ENCODE peak calls at places on chromosomes 5 and 9, in six cellular contexts. U is H54, R is endodermal cell, G is ELF-1, Z is B cell, T is HEK293T. C is an unnamed sample.

GRCh38 chr9:108186996-108187395 is 668.8 kb downstream of the ACTL7B start:
- DNase-seq in U (no peak), R (no peak), G (no peak), Z (no peak), T (no peak), C (no peak)

GRCh38 chr5:36928947-36929346 is 52.4 kb downstream of the NIPBL start:
- DNase-seq in U (peak), R (no peak), G (no peak), Z (no peak), T (no peak), C (no peak)

GRCh38 chr5:133735346-133735745 is 123.0 kb upstream of the FSTL4 start:
- DNase-seq in U (no peak), R (no peak), G (peak), Z (no peak), T (no peak), C (no peak)

GRCh38 chr5:157198277-157199058 is 17.8 kb downstream of the ITK start:
- DNase-seq in U (no peak), R (no peak), G (no peak), Z (no peak), T (no peak), C (no peak)

GRCh38 chr5:170312666-170313065 is 15.1 kb upstream of the LCP2 start:
- DNase-seq in U (no peak), R (no peak), G (peak), Z (no peak), T (no peak), C (no peak)

GRCh38 chr9:113597390-113598241 is 134.1 kb downstream of the RGS3 start:
- DNase-seq in U (no peak), R (no peak), G (no peak), Z (no peak), T (no peak), C (no peak)

GRCh38 chr9:91771864-91772263 is 178.2 kb downstream of the ROR2 start:
- DNase-seq in U (no peak), R (no peak), G (no peak), Z (no peak), T (no peak), C (no peak)

GRCh38 chr5:31196309-31196708 is 2.8 kb downstream of the CDH6 start:
- DNase-seq in U (no peak), R (peak), G (peak), Z (no peak), T (peak), C (no peak)

GRCh38 chr5:159514229-159514822 is 184.0 kb upstream of the IL12B start:
- DNase-seq in U (no peak), R (no peak), G (peak), Z (no peak), T (no peak), C (no peak)

GRCh38 chr9:136686794-136687711 is at the start of gene AGPAT2:
- DNase-seq in U (no peak), R (peak), G (peak), Z (peak), T (peak), C (peak)

GRCh38 chr5:100590867-100591266 is 55.7 kb downstream of the FAM174A start:
- DNase-seq in U (no peak), R (no peak), G (no peak), Z (no peak), T (no peak), C (no peak)

GRCh38 chr5:6158974-6159863 is 219.1 kb downstream of the MED10 start:
- DNase-seq in U (peak), R (no peak), G (no peak), Z (no peak), T (no peak), C (no peak)

GRCh38 chr9:91580136-91580535 is 156.5 kb upstream of the NFIL3 start:
- DNase-seq in U (no peak), R (peak), G (peak), Z (no peak), T (no peak), C (no peak)

GRCh38 chr9:107624216-107624948 is 134.8 kb upstream of the KLF4 start:
- DNase-seq in U (peak), R (no peak), G (no peak), Z (no peak), T (no peak), C (no peak)

GRCh38 chr9:96100385-96100978 is 201.5 kb downstream of the HSD17B3 start:
- DNase-seq in U (no peak), R (no peak), G (no peak), Z (no peak), T (no peak), C (no peak)

GRCh38 chr5:172007153-172007794 is 836 bp upstream of the FBXW11 start:
- DNase-seq in U (no peak), R (peak), G (no peak), Z (no peak), T (peak), C (no peak)

GRCh38 chr5:107431998-107432397 is 238.7 kb downstream of the EFNA5 start:
- DNase-seq in U (peak), R (no peak), G (no peak), Z (no peak), T (no peak), C (no peak)

GRCh38 chr5:74063821-74064598 is 438.0 kb downstream of the ARHGEF28 start:
- DNase-seq in U (peak), R (no peak), G (no peak), Z (no peak), T (no peak), C (no peak)

GRCh38 chr5:119483155-119483554 is 30.9 kb downstream of the HSD17B4 start:
- DNase-seq in U (no peak), R (no peak), G (no peak), Z (no peak), T (no peak), C (no peak)

GRCh38 chr5:140258016-140258415 is 44.9 kb downstream of the PFDN1 start:
- DNase-seq in U (no peak), R (no peak), G (no peak), Z (no peak), T (no peak), C (no peak)

GRCh38 chr9:111037744-111038335 is 430 bp downstream of the LPAR1 start:
- DNase-seq in U (peak), R (peak), G (peak), Z (no peak), T (peak), C (no peak)

GRCh38 chr5:13930721-13931246 is 13.7 kb downstream of the DNAH5 start:
- DNase-seq in U (no peak), R (no peak), G (no peak), Z (no peak), T (no peak), C (no peak)